ENCODE peak calls at places on chromosomes 16 and 17, in seven cellular contexts. D is NCI-H446; B is mesenchymal stem cell; G is activated CD4-positive, alpha-beta T cell treated with anti-CD3 and anti-CD28 coated beads, Interleukin-2, amount 10 ng/mL, durations not matched to agents 7 days and 5 days; A is HEK293T; Z is T-cell; U is stimulated activated effector memory CD8-positive, alpha-beta T cell treated with anti-CD3 and anti-CD28 coated beads, Interleukin-12 subunit alpha, Interleukin-12 subunit beta, amount 100 ng/mL, for 72 hours. S is an unnamed sample.

GRCh38 chr17:77602062-77602746 is 356.3 kb upstream of the TNRC6C start:
- DNase-seq in D (no peak), B (peak; percentile 27), G (no peak), A (no peak), Z (no peak), U (no peak), S (no peak)

GRCh38 chr17:20008242-20009051 is 712 bp upstream of the SPECC1 start:
- DNase-seq in D (no peak), B (no peak), G (no peak), A (peak; percentile 43), Z (no peak), U (peak; percentile 14), S (no peak)

GRCh38 chr16:87367556-87367955 is 16.0 kb downstream of the FBXO31 start:
- DNase-seq in D (no peak), B (no peak), G (no peak), A (no peak), Z (no peak), U (no peak), S (no peak)

GRCh38 chr16:67571981-67572431 is 9.7 kb downstream of the CTCF start:
- DNase-seq in D (no peak), B (peak; percentile 45), G (no peak), A (no peak), Z (no peak), U (no peak), S (no peak)

GRCh38 chr17:74757931-74758845 is 9.8 kb downstream of the NHERF1 start:
- DNase-seq in D (peak; percentile 53), B (no peak), G (no peak), A (no peak), Z (no peak), U (no peak), S (no peak)

GRCh38 chr16:4443271-4443670 is 17.6 kb downstream of the DNAJA3 start:
- DNase-seq in D (no peak), B (no peak), G (no peak), A (no peak), Z (no peak), U (no peak), S (no peak)

GRCh38 chr16:79758615-79759346 is 158.2 kb upstream of the MAF start:
- DNase-seq in D (no peak), B (peak; percentile 7), G (no peak), A (no peak), Z (no peak), U (no peak), S (no peak)

GRCh38 chr16:20484726-20485125 is 33.4 kb downstream of the ACSM2A start:
- DNase-seq in D (no peak), B (no peak), G (no peak), A (no peak), Z (no peak), U (no peak), S (no peak)

GRCh38 chr17:66540131-66540781 is 237.8 kb downstream of the PRKCA start:
- DNase-seq in D (no peak), B (peak; percentile 95), G (no peak), A (no peak), Z (no peak), U (no peak), S (peak; percentile 21)